ENCODE peak calls at places on chromosomes 16 and 17, in eight cellular contexts. N is CD8-positive, alpha-beta memory T cell; B is GM23248; J is heart right ventricle; L is IMR-90; Y is fibroblast of lung; Q is CD4-positive, CD25-positive, alpha-beta regulatory T cell; S is A673. X is an unnamed sample.

GRCh38 chr17:43939886-43940285 is 2.4 kb downstream of the PPY start:
- DNase-seq in N (no peak), B (no peak), J (no peak), L (no peak), Y (no peak), Q (no peak), S (no peak), X (no peak)

GRCh38 chr17:32881054-32881453 is 4.1 kb upstream of the MYO1D start:
- DNase-seq in N (no peak), B (peak), J (no peak), L (no peak), Y (no peak), Q (no peak), S (peak), X (no peak)

GRCh38 chr17:38579934-38580333 is 25.8 kb downstream of the SRCIN1 start:
- DNase-seq in N (no peak), B (peak), J (peak), L (peak), Y (no peak), Q (no peak), S (no peak), X (no peak)

GRCh38 chr16:65384441-65384840 is 262.6 kb upstream of the CDH11 start:
- DNase-seq in N (no peak), B (peak), J (no peak), L (no peak), Y (no peak), Q (no peak), S (no peak), X (no peak)

GRCh38 chr16:75256871-75257343 is 5.5 kb upstream of the BCAR1 start:
- DNase-seq in N (no peak), B (peak), J (peak), L (peak), Y (peak), Q (no peak), S (no peak), X (no peak)

GRCh38 chr16:13427943-13428342 is 492.0 kb upstream of the ERCC4 start:
- DNase-seq in N (no peak), B (no peak), J (no peak), L (no peak), Y (no peak), Q (no peak), S (no peak), X (no peak)

GRCh38 chr16:46801428-46802049 is 29.4 kb downstream of the C16orf87 start:
- DNase-seq in N (no peak), B (peak), J (no peak), L (peak), Y (peak), Q (no peak), S (peak), X (no peak)

GRCh38 chr17:81037026-81037782 is 2.3 kb downstream of the BAIAP2 start:
- DNase-seq in N (no peak), B (no peak), J (peak), L (no peak), Y (no peak), Q (no peak), S (no peak), X (no peak)

GRCh38 chr16:85767569-85767968 is 16.7 kb upstream of the C16orf74 start:
- DNase-seq in N (no peak), B (peak), J (no peak), L (peak), Y (peak), Q (no peak), S (peak), X (no peak)

GRCh38 chr17:56808503-56808902 is 25.2 kb downstream of the C17orf67 start:
- DNase-seq in N (no peak), B (no peak), J (no peak), L (no peak), Y (no peak), Q (no peak), S (no peak), X (no peak)

GRCh38 chr16:85828166-85828565 is 28.7 kb downstream of the COX4I1 start:
- DNase-seq in N (no peak), B (no peak), J (no peak), L (no peak), Y (no peak), Q (no peak), S (no peak), X (no peak)

GRCh38 chr17:9205520-9206159 is 184.3 kb downstream of the NTN1 start:
- DNase-seq in N (no peak), B (no peak), J (no peak), L (no peak), Y (no peak), Q (no peak), S (no peak), X (no peak)

GRCh38 chr16:3716831-3717234 is 491 bp downstream of the TRAP1 start:
- DNase-seq in N (peak), B (peak), J (no peak), L (no peak), Y (no peak), Q (no peak), S (peak), X (no peak)

GRCh38 chr17:48429156-48429555 is 858 bp downstream of the SKAP1 start:
- DNase-seq in N (peak), B (no peak), J (no peak), L (no peak), Y (no peak), Q (peak), S (no peak), X (peak)

GRCh38 chr17:7177210-7177953 is 1.8 kb downstream of the ASGR1 start:
- DNase-seq in N (peak), B (peak), J (peak), L (peak), Y (peak), Q (peak), S (peak), X (peak)

GRCh38 chr17:7987112-7987893 is 15.1 kb upstream of the GUCY2D start:
- DNase-seq in N (no peak), B (peak), J (no peak), L (peak), Y (no peak), Q (no peak), S (no peak), X (no peak)

GRCh38 chr17:80962356-80963329 is 29.0 kb upstream of the CHMP6 start:
- DNase-seq in N (no peak), B (no peak), J (no peak), L (no peak), Y (no peak), Q (no peak), S (no peak), X (no peak)

GRCh38 chr16:66569131-66569530 is 2.9 kb downstream of the CMTM1 start:
- DNase-seq in N (no peak), B (peak), J (no peak), L (peak), Y (peak), Q (no peak), S (no peak), X (no peak)

GRCh38 chr16:59236804-59237463 is 502.8 kb upstream of the GOT2 start:
- DNase-seq in N (no peak), B (no peak), J (no peak), L (no peak), Y (no peak), Q (no peak), S (no peak), X (no peak)

GRCh38 chr17:14203392-14203791 is 33.3 kb downstream of the CDRT15 start:
- DNase-seq in N (no peak), B (peak), J (no peak), L (peak), Y (peak), Q (peak), S (no peak), X (peak)

GRCh38 chr17:251531-251930 is 70.1 kb upstream of the DOC2B start:
- DNase-seq in N (peak), B (no peak), J (no peak), L (no peak), Y (no peak), Q (no peak), S (no peak), X (no peak)

GRCh38 chr16:73427177-73427576 is 379.2 kb upstream of the ZFHX3 start:
- DNase-seq in N (no peak), B (no peak), J (no peak), L (no peak), Y (no peak), Q (no peak), S (no peak), X (no peak)

GRCh38 chr17:34354637-34355036 is 1.6 kb upstream of the CCL13 start:
- DNase-seq in N (no peak), B (peak), J (no peak), L (peak), Y (peak), Q (no peak), S (no peak), X (no peak)

GRCh38 chr17:80850817-80851216 is 140.8 kb upstream of the CHMP6 start:
- DNase-seq in N (no peak), B (no peak), J (no peak), L (peak), Y (peak), Q (no peak), S (no peak), X (no peak)

GRCh38 chr17:81153340-81153803 is 11.9 kb upstream of the PVALEF start:
- DNase-seq in N (no peak), B (peak), J (peak), L (peak), Y (peak), Q (no peak), S (peak), X (peak)

GRCh38 chr17:28346746-28347246 is 10.5 kb downstream of the POLDIP2 start:
- DNase-seq in N (no peak), B (no peak), J (no peak), L (no peak), Y (peak), Q (no peak), S (no peak), X (no peak)

GRCh38 chr16:72561-73537 is at the start of gene RHBDF1:
- DNase-seq in N (no peak), B (peak), J (peak), L (peak), Y (peak), Q (no peak), S (peak), X (no peak)

GRCh38 chr16:24139282-24139681 is 116.9 kb upstream of the CACNG3 start:
- DNase-seq in N (no peak), B (no peak), J (no peak), L (no peak), Y (no peak), Q (no peak), S (no peak), X (no peak)

GRCh38 chr16:58492066-58492465 is 7.9 kb upstream of the NDRG4 start:
- DNase-seq in N (no peak), B (no peak), J (no peak), L (no peak), Y (no peak), Q (no peak), S (no peak), X (no peak)

GRCh38 chr16:81554993-81555392 is 110.4 kb downstream of the CMIP start:
- DNase-seq in N (no peak), B (no peak), J (no peak), L (no peak), Y (no peak), Q (no peak), S (no peak), X (no peak)

GRCh38 chr17:74241434-74241833 is 28.1 kb downstream of the TTYH2 start:
- DNase-seq in N (no peak), B (peak), J (peak), L (no peak), Y (no peak), Q (no peak), S (no peak), X (no peak)

GRCh38 chr16:22397459-22397858 is 23.0 kb upstream of the CDR2 start:
- DNase-seq in N (no peak), B (peak), J (no peak), L (peak), Y (peak), Q (no peak), S (no peak), X (no peak)

GRCh38 chr16:48542020-48542473 is 67.9 kb downstream of the N4BP1 start:
- DNase-seq in N (no peak), B (peak), J (peak), L (peak), Y (peak), Q (no peak), S (peak), X (no peak)

GRCh38 chr17:38353084-38353604 is 1.5 kb downstream of the SOCS7 start:
- DNase-seq in N (no peak), B (no peak), J (no peak), L (no peak), Y (peak), Q (no peak), S (no peak), X (no peak)

GRCh38 chr17:81086789-81087551 is 52.0 kb downstream of the BAIAP2 start:
- DNase-seq in N (no peak), B (no peak), J (no peak), L (no peak), Y (no peak), Q (no peak), S (no peak), X (peak)

GRCh38 chr17:4747847-4748246 is 8.1 kb upstream of the CXCL16 start:
- DNase-seq in N (no peak), B (no peak), J (no peak), L (no peak), Y (no peak), Q (peak), S (no peak), X (peak)

GRCh38 chr16:69111831-69112230 is 6.4 kb downstream of the HAS3 start:
- DNase-seq in N (no peak), B (no peak), J (no peak), L (no peak), Y (no peak), Q (no peak), S (no peak), X (no peak)

GRCh38 chr17:72187544-72187943 is 66.7 kb downstream of the SOX9 start:
- DNase-seq in N (no peak), B (no peak), J (peak), L (peak), Y (peak), Q (no peak), S (no peak), X (no peak)
- H3K27ac ChIP-seq in N (no peak), B (no peak), J (no peak), L (no peak), Y (no peak), Q (no peak), S (no peak), X (no peak)

GRCh38 chr16:28879261-28879840 is 1.1 kb downstream of the ATP2A1 start:
- DNase-seq in N (no peak), B (no peak), J (no peak), L (no peak), Y (no peak), Q (no peak), S (no peak), X (no peak)

GRCh38 chr16:28879841-28880588 is 1.7 kb downstream of the ATP2A1 start:
- DNase-seq in N (peak), B (peak), J (peak), L (peak), Y (peak), Q (peak), S (peak), X (peak)

GRCh38 chr16:28880589-28880915 is 2.3 kb downstream of the ATP2A1 start:
- DNase-seq in N (no peak), B (no peak), J (no peak), L (no peak), Y (no peak), Q (no peak), S (no peak), X (no peak)

GRCh38 chr16:28882476-28883180 is 4.3 kb downstream of the ATP2A1 start:
- DNase-seq in N (no peak), B (no peak), J (no peak), L (no peak), Y (peak), Q (no peak), S (no peak), X (no peak)

DNA sequence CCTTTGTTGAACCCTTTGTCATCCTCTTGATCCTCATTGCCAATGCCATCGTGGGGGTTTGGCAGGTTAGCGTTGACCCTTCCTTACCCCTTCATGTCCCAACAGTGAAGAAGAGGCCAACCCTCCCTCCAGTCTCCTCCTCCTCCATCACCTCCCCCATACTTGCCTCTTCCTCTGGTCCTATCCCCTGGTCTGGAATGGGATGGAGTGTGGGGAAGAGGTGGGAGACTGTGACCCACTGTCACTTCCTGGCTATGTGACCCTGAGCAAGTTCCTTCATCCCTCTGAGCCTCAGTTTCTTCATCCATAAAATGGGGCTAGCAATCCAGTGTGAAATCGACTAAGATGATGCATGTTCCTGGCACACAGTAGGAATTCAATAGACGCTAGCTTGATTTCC is 2.7 kb downstream of the ATP2A1 start:
- DNase-seq in N (no peak), B (no peak), J (no peak), L (no peak), Y (no peak), Q (no peak), S (no peak), X (no peak)
- H3K4me3 ChIP-seq in N (no peak), B (no peak), J (no peak), L (no peak), Y (no peak), Q (no peak), S (no peak), X (no peak)

DNA sequence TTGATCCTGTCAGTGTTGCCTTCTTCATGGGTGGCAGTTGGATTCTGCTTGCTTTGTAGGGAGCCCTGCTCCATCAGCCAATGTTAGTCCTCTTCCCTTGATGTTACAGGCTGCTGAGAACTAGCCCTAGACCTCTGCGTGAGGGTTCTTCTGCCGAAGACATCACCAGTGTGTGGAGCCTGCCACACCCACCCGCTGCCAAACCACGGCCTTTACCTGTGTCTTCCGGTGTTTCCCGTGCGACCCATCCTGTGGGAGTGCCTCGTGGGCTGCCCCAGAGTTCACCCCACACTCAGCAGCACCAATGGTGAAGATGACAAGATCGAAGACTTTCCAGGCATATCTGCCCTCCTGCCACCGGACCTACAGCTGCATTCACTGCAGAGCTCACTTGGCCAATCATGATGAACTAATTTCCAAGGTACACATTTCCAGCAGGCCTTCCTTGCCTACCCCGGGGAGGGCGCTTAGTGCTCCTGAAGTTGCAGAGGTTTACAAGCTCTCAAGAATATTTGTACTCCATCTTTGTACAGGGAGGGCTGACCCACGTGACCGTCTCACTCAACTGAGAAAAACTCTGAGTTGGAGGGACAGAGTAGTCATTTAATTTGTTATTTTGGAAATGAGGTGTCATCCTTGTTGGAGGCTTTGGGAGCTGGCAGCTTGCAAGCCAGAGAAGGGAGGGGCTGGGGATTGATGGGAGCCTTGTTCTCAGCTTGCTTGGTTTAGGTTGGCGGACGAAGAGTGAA is 21.8 kb downstream of the YPEL2 start:
- DNase-seq in N (no peak), B (no peak), J (no peak), L (no peak), Y (no peak), Q (no peak), S (no peak), X (no peak)
- H3K27ac ChIP-seq in N (no peak), B (no peak), J (peak), L (no peak), Y (no peak), Q (no peak), S (no peak), X (no peak)

GRCh38 chr17:42248351-42249179 is 27.6 kb downstream of the STAT5B start:
- DNase-seq in N (peak), B (peak), J (peak), L (peak), Y (peak), Q (peak), S (no peak), X (peak)
- H3K4me3 ChIP-seq in N (peak), B (peak), J (peak), L (peak), Y (peak), Q (peak), S (no peak), X (peak)

GRCh38 chr16:88619859-88620655 is 18.3 kb upstream of the IL17C start:
- DNase-seq in N (peak), B (no peak), J (no peak), L (peak), Y (peak), Q (peak), S (no peak), X (peak)
- H3K27ac ChIP-seq in N (peak), B (no peak), J (no peak), L (peak), Y (no peak), Q (peak), S (no peak), X (peak)

DNA sequence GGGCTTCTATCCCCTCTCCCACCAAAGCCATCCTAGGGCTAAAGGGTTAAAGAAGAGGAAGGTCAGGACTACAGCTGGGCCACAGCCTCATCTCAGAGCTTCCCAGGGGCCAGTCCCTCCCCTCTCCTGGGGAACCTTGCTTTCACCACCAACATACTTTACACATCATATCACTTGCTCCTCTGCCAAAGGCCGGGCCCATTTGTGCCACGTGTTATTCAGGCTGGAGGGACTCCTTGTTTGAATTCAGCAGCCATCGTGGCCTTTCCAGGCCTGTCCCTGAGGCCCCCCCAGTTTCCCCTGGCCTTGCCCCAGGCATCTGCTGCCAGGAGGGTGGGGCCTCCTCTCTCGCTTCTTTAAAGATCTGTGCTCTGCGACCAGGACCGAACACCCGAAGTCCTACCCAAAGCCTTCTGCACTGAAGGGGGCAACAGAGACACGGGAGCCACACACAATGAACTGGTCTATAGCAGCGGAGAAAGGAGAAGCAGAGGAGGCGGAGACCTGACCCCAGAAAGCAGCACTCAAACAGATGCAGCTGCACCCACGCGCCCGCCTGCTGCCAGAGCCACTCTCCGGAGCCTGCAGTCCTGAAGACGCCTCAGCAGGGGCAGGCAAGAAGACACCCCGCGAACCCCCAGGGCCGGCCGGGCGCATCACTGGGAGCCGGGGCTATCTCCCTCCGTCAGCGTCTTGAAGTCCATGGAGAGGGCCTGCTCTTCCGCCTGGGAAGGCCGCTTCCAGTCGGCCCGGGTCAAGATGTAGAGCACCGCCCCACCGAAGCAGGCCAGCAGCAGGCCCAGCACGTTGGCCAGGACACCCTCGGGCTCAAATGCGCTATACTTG is 12.1 kb downstream of the CYB561 start:
- DNase-seq in N (no peak), B (peak), J (peak), L (peak), Y (peak), Q (no peak), S (peak), X (no peak)
- H3K4me3 ChIP-seq in N (no peak), B (peak), J (no peak), L (no peak), Y (no peak), Q (no peak), S (peak), X (no peak)

GRCh38 chr17:13067629-13068303 is 49.9 kb upstream of the ELAC2 start:
- DNase-seq in N (no peak), B (peak), J (no peak), L (no peak), Y (no peak), Q (no peak), S (no peak), X (no peak)
- H3K27ac ChIP-seq in N (no peak), B (no peak), J (no peak), L (no peak), Y (no peak), Q (no peak), S (no peak), X (no peak)

X was measured in CD4-positive, alpha-beta memory T cell.